ENCODE peak calls at places on chromosomes 13 and 19, in eight cellular contexts. L is mesothelial cell of epicardium, Q is IMR-90, S is nephron progenitor cell, U is endothelial cell, T is astrocyte, F is HFF-Myc, C is progenitor cell of endocrine pancreas. Y is an unnamed sample.

GRCh38 chr13:36131215-36131930 is at the start of gene DCLK1:
- DNase-seq in L (peak), Q (no peak), S (peak), U (peak), T (no peak), F (no peak), C (peak), Y (no peak)

GRCh38 chr13:19088416-19088815 is 93.2 kb downstream of the TUBA3C start:
- DNase-seq in L (no peak), Q (no peak), S (no peak), U (no peak), T (no peak), F (no peak), C (no peak), Y (no peak)

GRCh38 chr19:13644648-13645047 is 119.7 kb upstream of the MRI1 start:
- DNase-seq in L (no peak), Q (no peak), S (no peak), U (no peak), T (no peak), F (no peak), C (no peak), Y (no peak)

GRCh38 chr13:73903561-73903960 is 230.6 kb downstream of the KLF12 start:
- DNase-seq in L (no peak), Q (no peak), S (no peak), U (no peak), T (no peak), F (no peak), C (no peak), Y (no peak)

GRCh38 chr13:22076658-22077057 is 405.8 kb downstream of the FGF9 start:
- DNase-seq in L (no peak), Q (no peak), S (no peak), U (no peak), T (no peak), F (no peak), C (no peak), Y (no peak)

GRCh38 chr13:109684836-109685602 is 101.4 kb downstream of the IRS2 start:
- DNase-seq in L (no peak), Q (no peak), S (no peak), U (no peak), T (no peak), F (no peak), C (no peak), Y (no peak)

GRCh38 chr13:54029226-54029625 is 1000.6 kb downstream of the OLFM4 start:
- DNase-seq in L (no peak), Q (no peak), S (no peak), U (no peak), T (peak), F (no peak), C (no peak), Y (no peak)

GRCh38 chr19:57888494-57889231 is at the start of gene ZNF814:
- DNase-seq in L (peak), Q (peak), S (peak), U (peak), T (peak), F (peak), C (peak), Y (peak)

GRCh38 chr19:15072930-15073647 is 8.9 kb upstream of the OR1I1 start:
- DNase-seq in L (no peak), Q (no peak), S (no peak), U (peak), T (no peak), F (no peak), C (no peak), Y (no peak)

GRCh38 chr19:37114001-37114400 is 35.8 kb downstream of the ZNF420 start:
- DNase-seq in L (no peak), Q (no peak), S (no peak), U (no peak), T (no peak), F (no peak), C (no peak), Y (no peak)

GRCh38 chr19:1293782-1294621 is 8.3 kb downstream of the EFNA2 start:
- DNase-seq in L (no peak), Q (no peak), S (no peak), U (no peak), T (no peak), F (no peak), C (no peak), Y (no peak)

GRCh38 chr19:14165986-14166385 is 29.6 kb upstream of the ASF1B start:
- DNase-seq in L (no peak), Q (no peak), S (no peak), U (no peak), T (no peak), F (no peak), C (no peak), Y (no peak)

GRCh38 chr13:73913043-73913740 is 221.0 kb downstream of the KLF12 start:
- DNase-seq in L (no peak), Q (peak), S (no peak), U (no peak), T (peak), F (no peak), C (no peak), Y (no peak)

GRCh38 chr19:7654401-7654800 is 14.4 kb upstream of the RETN start:
- DNase-seq in L (no peak), Q (peak), S (no peak), U (no peak), T (no peak), F (no peak), C (no peak), Y (no peak)

GRCh38 chr19:4389511-4390016 is 10.8 kb downstream of the SH3GL1 start:
- DNase-seq in L (no peak), Q (no peak), S (no peak), U (no peak), T (no peak), F (no peak), C (no peak), Y (no peak)

GRCh38 chr13:49908637-49909036 is 27.5 kb downstream of the SPRYD7 start:
- DNase-seq in L (no peak), Q (no peak), S (no peak), U (peak), T (no peak), F (no peak), C (no peak), Y (no peak)

GRCh38 chr19:12801466-12802266 is at the start of the genes PRDX2 and THSD8:
- DNase-seq in L (peak), Q (peak), S (peak), U (peak), T (no peak), F (no peak), C (peak), Y (peak)

GRCh38 chr13:91544723-91545122 is 146.3 kb downstream of the GPC5 start:
- DNase-seq in L (no peak), Q (no peak), S (no peak), U (peak), T (no peak), F (no peak), C (no peak), Y (no peak)

GRCh38 chr19:20664917-20665781 is 3.8 kb upstream of the ZNF626 start:
- DNase-seq in L (no peak), Q (no peak), S (no peak), U (no peak), T (peak), F (no peak), C (peak), Y (no peak)

GRCh38 chr19:41555752-41556151 is 20.2 kb upstream of the CEACAM21 start:
- DNase-seq in L (no peak), Q (no peak), S (no peak), U (no peak), T (no peak), F (no peak), C (no peak), Y (no peak)

GRCh38 chr13:30143671-30144400 is 163.5 kb downstream of the KATNAL1 start:
- DNase-seq in L (no peak), Q (peak), S (no peak), U (no peak), T (peak), F (no peak), C (no peak), Y (no peak)

DNA sequence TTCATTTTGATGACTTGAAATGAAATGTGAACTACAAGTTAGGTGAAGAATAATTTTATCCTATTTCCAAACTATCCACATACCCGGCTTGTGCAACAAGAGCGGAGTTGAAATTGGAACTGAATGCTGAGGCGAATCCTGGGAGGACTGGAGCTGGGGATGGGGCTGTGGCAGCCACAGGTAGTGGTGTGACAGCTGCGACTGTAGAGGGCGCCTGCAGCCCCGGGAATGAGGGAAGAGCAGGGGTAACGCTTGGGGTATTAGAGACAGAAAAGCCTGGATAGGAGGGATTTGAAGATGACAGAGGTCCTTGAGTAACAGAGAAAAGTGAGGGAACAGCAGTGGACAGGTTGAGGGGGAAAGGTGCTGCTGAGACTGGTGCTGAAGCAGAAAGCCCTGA is 22.0 kb upstream of the STOML3 start:
- DNase-seq in L (no peak), Q (no peak), S (no peak), U (peak), T (no peak), F (no peak), C (no peak), Y (no peak)
- TF ChIP-seq CTCF in L (no peak), Q (peak), S (peak), U (no peak), T (no peak), F (peak), C (peak), Y (no peak)

DNA sequence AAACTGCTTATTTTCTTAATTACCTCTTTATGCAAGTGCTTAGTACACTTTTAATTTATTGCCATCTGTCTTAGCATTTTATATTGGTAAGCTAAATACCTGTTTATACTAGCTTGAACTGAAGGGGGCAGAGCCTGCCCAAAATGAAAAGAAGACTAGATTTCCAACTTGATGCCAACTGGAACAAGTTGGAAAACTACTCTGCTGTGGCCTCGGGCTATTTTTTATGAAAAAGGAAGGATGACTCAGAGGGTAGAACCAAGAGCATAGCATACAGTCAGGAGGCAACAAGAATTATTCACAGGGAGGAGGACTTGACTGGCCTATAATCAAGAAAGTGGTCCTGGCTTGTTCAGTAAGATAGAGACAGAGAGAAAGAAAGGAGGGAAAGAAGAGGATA is 150.3 kb downstream of the NDFIP2 start:
- DNase-seq in L (no peak), Q (peak), S (no peak), U (no peak), T (peak), F (peak), C (no peak), Y (no peak)
- TF ChIP-seq CTCF in L (no peak), Q (peak), S (no peak), U (no peak), T (peak), F (peak), C (peak), Y (no peak)

GRCh38 chr13:75482820-75483079 is 781 bp upstream of the TBC1D4 start:
- DNase-seq in L (no peak), Q (no peak), S (no peak), U (no peak), T (no peak), F (no peak), C (no peak), Y (no peak)
- TF ChIP-seq CTCF in L (no peak), Q (no peak), S (no peak), U (no peak), T (no peak), F (no peak), C (no peak), Y (no peak)

DNA sequence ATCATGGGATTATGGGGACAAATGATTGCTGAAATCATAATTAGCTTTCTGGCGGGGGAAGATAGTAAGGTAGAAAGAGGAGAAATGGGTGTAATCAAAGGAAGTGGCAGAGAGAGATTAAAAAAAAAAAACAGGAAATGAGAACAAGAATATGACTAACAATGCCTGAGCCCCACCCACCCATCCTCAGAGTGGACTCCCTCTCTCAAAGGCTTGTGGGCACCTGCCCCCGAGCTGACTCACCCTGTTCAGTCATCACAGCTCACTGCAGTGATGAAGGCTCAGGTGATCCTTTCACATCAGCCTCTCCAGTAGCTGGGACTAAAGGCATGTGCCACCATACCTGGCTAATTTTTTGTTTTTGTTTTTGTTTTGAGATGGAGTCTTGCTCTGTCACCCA is 26.4 kb upstream of the TPT1 start:
- DNase-seq in L (no peak), Q (peak), S (no peak), U (no peak), T (peak), F (peak), C (no peak), Y (peak)
- TF ChIP-seq CTCF in L (no peak), Q (no peak), S (no peak), U (no peak), T (no peak), F (no peak), C (no peak), Y (no peak)

GRCh38 chr13:112615391-112615790 is 27.4 kb upstream of the TUBGCP3 start:
- DNase-seq in L (no peak), Q (no peak), S (no peak), U (no peak), T (no peak), F (no peak), C (no peak), Y (no peak)

GRCh38 chr13:112618501-112618900 is 30.5 kb upstream of the TUBGCP3 start:
- DNase-seq in L (no peak), Q (no peak), S (no peak), U (no peak), T (no peak), F (no peak), C (no peak), Y (no peak)

GRCh38 chr13:112617754-112618375 is 29.9 kb upstream of the TUBGCP3 start:
- DNase-seq in L (no peak), Q (no peak), S (no peak), U (no peak), T (no peak), F (no peak), C (no peak), Y (no peak)

GRCh38 chr13:112614835-112615234 is 26.9 kb upstream of the TUBGCP3 start:
- DNase-seq in L (no peak), Q (no peak), S (no peak), U (no peak), T (no peak), F (no peak), C (no peak), Y (no peak)

GRCh38 chr13:112616586-112617381 is 28.8 kb upstream of the TUBGCP3 start:
- DNase-seq in L (no peak), Q (peak), S (peak), U (peak), T (peak), F (no peak), C (no peak), Y (no peak)
- TF ChIP-seq CTCF in L (peak), Q (peak), S (peak), U (peak), T (peak), F (peak), C (peak), Y (no peak)

GRCh38 chr19:29013988-29014387 is 199.0 kb downstream of the UQCRFS1 start:
- DNase-seq in L (no peak), Q (no peak), S (no peak), U (no peak), T (no peak), F (no peak), C (no peak), Y (no peak)

GRCh38 chr19:29012457-29012856 is 200.5 kb downstream of the UQCRFS1 start:
- DNase-seq in L (no peak), Q (no peak), S (no peak), U (no peak), T (no peak), F (no peak), C (no peak), Y (no peak)

GRCh38 chr19:29014857-29015436 is 198.0 kb downstream of the UQCRFS1 start:
- DNase-seq in L (no peak), Q (no peak), S (no peak), U (no peak), T (no peak), F (no peak), C (no peak), Y (no peak)

GRCh38 chr19:29015569-29015968 is 197.4 kb downstream of the UQCRFS1 start:
- DNase-seq in L (no peak), Q (no peak), S (no peak), U (no peak), T (no peak), F (no peak), C (no peak), Y (no peak)

GRCh38 chr19:29013325-29013724 is 199.6 kb downstream of the UQCRFS1 start:
- DNase-seq in L (no peak), Q (no peak), S (no peak), U (no peak), T (no peak), F (no peak), C (no peak), Y (no peak)
- TF ChIP-seq CTCF in L (no peak), Q (no peak), S (no peak), U (no peak), T (no peak), F (no peak), C (no peak), Y (no peak)

GRCh38 chr19:51131780-51132680 is 7.3 kb downstream of the SIGLEC9 start:
- DNase-seq in L (no peak), Q (peak), S (no peak), U (no peak), T (no peak), F (peak), C (no peak), Y (no peak)
- TF ChIP-seq CTCF in L (no peak), Q (no peak), S (no peak), U (no peak), T (no peak), F (no peak), C (no peak), Y (no peak)

GRCh38 chr13:37427843-37428494 is 170.6 kb downstream of the POSTN start:
- DNase-seq in L (no peak), Q (no peak), S (no peak), U (no peak), T (no peak), F (no peak), C (no peak), Y (no peak)
- TF ChIP-seq CTCF in L (no peak), Q (no peak), S (no peak), U (no peak), T (no peak), F (no peak), C (peak), Y (no peak)

DNA sequence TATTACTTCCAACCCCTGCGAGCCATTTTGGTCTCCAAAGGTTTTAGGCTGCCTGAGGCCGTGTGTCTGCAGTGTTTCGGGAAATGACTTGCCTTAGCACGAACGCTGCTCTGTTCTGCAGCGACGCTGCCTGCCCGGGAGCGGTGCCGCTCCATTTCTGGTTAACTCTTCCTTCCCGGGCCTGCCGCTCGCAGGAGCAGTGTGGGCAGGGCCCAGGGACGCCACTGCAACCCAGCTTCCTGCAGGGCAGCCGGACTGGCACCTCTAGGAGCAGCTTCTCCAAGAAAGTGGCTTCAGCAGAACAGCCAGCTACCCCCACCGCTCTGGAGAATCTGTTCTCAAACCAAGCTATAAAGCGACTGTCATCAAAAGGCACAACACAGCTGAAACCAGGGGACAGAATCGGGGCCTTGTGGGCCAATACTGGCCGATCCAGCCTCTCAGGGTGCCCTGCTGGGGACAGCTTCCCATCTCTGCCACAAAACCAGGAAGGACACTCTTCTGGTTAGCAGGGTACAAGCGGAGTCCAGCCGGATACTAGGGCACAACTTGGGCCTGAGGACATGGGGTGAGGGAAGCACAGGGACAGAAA is 72.2 kb downstream of the KCTD15 start:
- DNase-seq in L (no peak), Q (no peak), S (peak), U (peak), T (no peak), F (no peak), C (no peak), Y (no peak)
- TF ChIP-seq CTCF in L (no peak), Q (no peak), S (no peak), U (no peak), T (no peak), F (no peak), C (no peak), Y (no peak)

GRCh38 chr13:114015608-114016295 is 41.9 kb upstream of the C13orf46 start:
- DNase-seq in L (no peak), Q (peak), S (no peak), U (no peak), T (no peak), F (no peak), C (no peak), Y (no peak)

GRCh38 chr13:114016321-114017027 is 42.6 kb upstream of the C13orf46 start:
- DNase-seq in L (no peak), Q (no peak), S (no peak), U (no peak), T (no peak), F (no peak), C (no peak), Y (no peak)

GRCh38 chr13:114018461-114019055 is 44.7 kb upstream of the C13orf46 start:
- DNase-seq in L (no peak), Q (no peak), S (no peak), U (no peak), T (no peak), F (no peak), C (no peak), Y (no peak)

GRCh38 chr13:114017966-114018365 is 44.1 kb upstream of the C13orf46 start:
- DNase-seq in L (no peak), Q (no peak), S (no peak), U (no peak), T (no peak), F (no peak), C (no peak), Y (no peak)

DNA sequence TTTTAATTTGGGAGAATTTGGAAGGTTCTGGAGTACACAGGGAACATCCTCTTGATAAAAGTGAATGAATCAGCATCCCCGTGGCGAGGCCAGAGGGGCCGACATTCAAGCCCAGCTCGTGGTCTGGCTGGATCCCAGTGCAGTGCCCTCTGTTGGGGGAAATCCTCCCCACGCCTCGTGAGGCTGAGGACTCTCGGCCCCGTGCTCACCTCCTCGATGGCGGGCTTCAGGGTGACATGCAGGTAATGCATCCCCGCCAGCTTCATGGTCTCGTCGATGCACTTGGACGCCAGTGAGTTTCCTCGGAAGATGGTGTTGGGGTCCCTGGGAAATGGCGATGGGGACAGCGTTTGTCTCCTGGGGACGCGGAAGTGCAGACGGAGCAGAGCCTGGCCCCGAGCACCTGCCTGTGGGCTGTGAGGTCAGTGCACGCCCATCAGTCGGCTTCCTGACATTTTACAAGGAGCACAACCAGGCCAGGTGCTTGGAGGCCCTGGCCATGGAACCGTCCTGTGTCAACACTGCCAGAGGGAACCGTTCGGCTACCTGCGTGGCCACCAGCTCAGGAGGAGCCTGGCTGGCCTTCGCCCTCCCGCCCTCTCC is 43.3 kb upstream of the C13orf46 start:
- DNase-seq in L (no peak), Q (peak), S (no peak), U (no peak), T (no peak), F (no peak), C (no peak), Y (no peak)
- TF ChIP-seq CTCF in L (no peak), Q (peak), S (peak), U (no peak), T (peak), F (peak), C (peak), Y (no peak)